ENCODE peak calls at places on chromosomes 13 and 19, in ten cellular contexts. U is breast epithelium, J is lower leg skin, A is transverse colon, Y is tibial nerve, H is A549, M is uterus, K is stomach, L is Peyer's patch, C is heart left ventricle. B is an unnamed sample.

GRCh38 chr19:1655131-1655981 is 2.9 kb upstream of the TCF3 start:
- DNase-seq in U (no peak), J (no peak), A (no peak), Y (no peak), H (no peak), M (no peak), K (no peak), L (no peak), C (peak), B (peak)

GRCh38 chr19:23991170-23991569 is 76.5 kb downstream of the ZNF726 start:
- DNase-seq in U (no peak), J (no peak), A (no peak), Y (no peak), H (peak), M (no peak), K (peak), L (no peak), C (no peak), B (no peak)

GRCh38 chr13:112112534-112113276 is 45.8 kb downstream of the SOX1 start:
- DNase-seq in U (no peak), J (no peak), A (no peak), Y (no peak), H (no peak), M (no peak), K (no peak), L (no peak), C (no peak), B (no peak)

GRCh38 chr13:77838271-77838670 is 80.4 kb downstream of the EDNRB start:
- DNase-seq in U (no peak), J (no peak), A (no peak), Y (no peak), H (no peak), M (no peak), K (no peak), L (no peak), C (no peak), B (no peak)

GRCh38 chr13:76383671-76384461 is 502.3 kb downstream of the KCTD12 start:
- DNase-seq in U (no peak), J (peak), A (peak), Y (no peak), H (peak), M (no peak), K (no peak), L (peak), C (peak), B (no peak)

GRCh38 chr19:27774337-27774736 is 1438.6 kb downstream of the UQCRFS1 start:
- DNase-seq in U (no peak), J (no peak), A (no peak), Y (no peak), H (peak), M (no peak), K (no peak), L (no peak), C (no peak), B (peak)

GRCh38 chr13:77356155-77356554 is 29.3 kb upstream of the MYCBP2 start:
- DNase-seq in U (no peak), J (no peak), A (no peak), Y (no peak), H (no peak), M (no peak), K (no peak), L (no peak), C (no peak), B (no peak)

GRCh38 chr19:55986487-55986886 is at the start of gene NLRP5:
- DNase-seq in U (peak), J (no peak), A (no peak), Y (no peak), H (no peak), M (no peak), K (no peak), L (no peak), C (no peak), B (no peak)

GRCh38 chr13:48782429-48782840 is 128.7 kb downstream of the CYSLTR2 start:
- DNase-seq in U (no peak), J (no peak), A (no peak), Y (no peak), H (peak), M (no peak), K (no peak), L (no peak), C (no peak), B (no peak)

GRCh38 chr13:77979721-77980377 is 61.2 kb upstream of the EDNRB start:
- DNase-seq in U (no peak), J (no peak), A (no peak), Y (no peak), H (no peak), M (no peak), K (no peak), L (no peak), C (no peak), B (no peak)

GRCh38 chr19:51712461-51713081 is 11.2 kb downstream of the HAS1 start:
- DNase-seq in U (no peak), J (no peak), A (no peak), Y (no peak), H (peak), M (no peak), K (no peak), L (no peak), C (no peak), B (peak)

GRCh38 chr13:64855506-64855905 is 2374.6 kb downstream of the PCDH9 start:
- DNase-seq in U (no peak), J (no peak), A (no peak), Y (no peak), H (no peak), M (no peak), K (no peak), L (no peak), C (no peak), B (peak)

GRCh38 chr13:43397110-43397509 is 373.7 kb downstream of the DNAJC15 start:
- DNase-seq in U (no peak), J (no peak), A (no peak), Y (no peak), H (no peak), M (no peak), K (no peak), L (no peak), C (no peak), B (no peak)

GRCh38 chr13:51822106-51822840 is 18.3 kb upstream of the DHRS12 start:
- DNase-seq in U (no peak), J (no peak), A (no peak), Y (no peak), H (no peak), M (no peak), K (no peak), L (no peak), C (no peak), B (no peak)

GRCh38 chr19:28170066-28170465 is 1042.9 kb downstream of the UQCRFS1 start:
- DNase-seq in U (no peak), J (no peak), A (no peak), Y (no peak), H (no peak), M (no peak), K (no peak), L (no peak), C (no peak), B (no peak)

GRCh38 chr19:37165635-37166034 is 6.9 kb downstream of the ZNF585A start:
- DNase-seq in U (no peak), J (no peak), A (no peak), Y (no peak), H (no peak), M (no peak), K (no peak), L (no peak), C (no peak), B (no peak)

GRCh38 chr13:86946734-86947133 is 724.4 kb upstream of the SLITRK5 start:
- DNase-seq in U (no peak), J (no peak), A (no peak), Y (no peak), H (no peak), M (no peak), K (no peak), L (no peak), C (no peak), B (no peak)

GRCh38 chr19:5587071-5587455 is 19.3 kb upstream of the TINCR start:
- DNase-seq in U (no peak), J (no peak), A (no peak), Y (no peak), H (no peak), M (no peak), K (no peak), L (no peak), C (no peak), B (no peak)

GRCh38 chr13:114124921-114125320 is 7.5 kb downstream of the RASA3 start:
- DNase-seq in U (no peak), J (no peak), A (no peak), Y (no peak), H (no peak), M (no peak), K (no peak), L (no peak), C (peak), B (peak)

GRCh38 chr13:110469597-110469996 is 91.9 kb downstream of the RAB20 start:
- DNase-seq in U (no peak), J (no peak), A (no peak), Y (no peak), H (no peak), M (no peak), K (no peak), L (no peak), C (no peak), B (no peak)

GRCh38 chr13:40946485-40946884 is 72.6 kb downstream of the ELF1 start:
- DNase-seq in U (no peak), J (no peak), A (peak), Y (no peak), H (no peak), M (no peak), K (no peak), L (no peak), C (no peak), B (no peak)

GRCh38 chr13:41462427-41462826 is 5.1 kb downstream of the RGCC start:
- DNase-seq in U (no peak), J (no peak), A (no peak), Y (no peak), H (no peak), M (no peak), K (no peak), L (no peak), C (no peak), B (no peak)

GRCh38 chr13:75544681-75545333 is 4.8 kb upstream of the UCHL3 start:
- DNase-seq in U (no peak), J (no peak), A (no peak), Y (no peak), H (peak), M (no peak), K (no peak), L (no peak), C (no peak), B (peak)

GRCh38 chr19:896999-897398 is 3.7 kb downstream of the RNU6-9 start:
- DNase-seq in U (no peak), J (no peak), A (no peak), Y (no peak), H (no peak), M (no peak), K (no peak), L (no peak), C (no peak), B (no peak)

GRCh38 chr13:51770160-51770559 is 33.8 kb downstream of the DHRS12 start:
- DNase-seq in U (no peak), J (no peak), A (no peak), Y (no peak), H (no peak), M (no peak), K (no peak), L (no peak), C (no peak), B (no peak)

GRCh38 chr13:109869312-109870237 is 83.2 kb upstream of the IRS2 start:
- DNase-seq in U (peak), J (no peak), A (peak), Y (peak), H (peak), M (peak), K (peak), L (peak), C (peak), B (peak)

GRCh38 chr19:50190439-50190891 is 13.0 kb upstream of the MYH14 start:
- DNase-seq in U (no peak), J (no peak), A (peak), Y (no peak), H (no peak), M (no peak), K (peak), L (peak), C (no peak), B (peak)

GRCh38 chr19:28014821-28015405 is 1198.0 kb downstream of the UQCRFS1 start:
- DNase-seq in U (no peak), J (no peak), A (no peak), Y (no peak), H (no peak), M (no peak), K (no peak), L (no peak), C (no peak), B (no peak)

GRCh38 chr19:5522106-5522505 is 45.6 kb downstream of the TINCR start:
- DNase-seq in U (no peak), J (no peak), A (no peak), Y (no peak), H (no peak), M (no peak), K (no peak), L (no peak), C (no peak), B (no peak)

GRCh38 chr19:31349160-31349881 is at the start of gene TSHZ3:
- DNase-seq in U (no peak), J (peak), A (peak), Y (peak), H (peak), M (peak), K (peak), L (peak), C (peak), B (peak)

GRCh38 chr19:798415-799075 is 1.3 kb downstream of the PTBP1 start:
- DNase-seq in U (no peak), J (no peak), A (peak), Y (no peak), H (no peak), M (no peak), K (no peak), L (peak), C (no peak), B (peak)

GRCh38 chr13:77853701-77854100 is 64.9 kb downstream of the EDNRB start:
- DNase-seq in U (no peak), J (no peak), A (no peak), Y (no peak), H (no peak), M (no peak), K (no peak), L (no peak), C (no peak), B (no peak)

GRCh38 chr13:110407021-110407420 is 99.9 kb downstream of the COL4A2 start:
- DNase-seq in U (no peak), J (no peak), A (no peak), Y (no peak), H (no peak), M (no peak), K (no peak), L (no peak), C (no peak), B (no peak)

GRCh38 chr13:32586022-32586900 is at the start of gene PDS5B:
- DNase-seq in U (peak), J (peak), A (peak), Y (peak), H (peak), M (peak), K (peak), L (peak), C (peak), B (peak)
- TF ChIP-seq POLR2A in U (peak), J (no peak), A (peak), Y (peak), H (no peak), M (peak), K (no peak), L (peak), C (peak), B (peak)

DNA sequence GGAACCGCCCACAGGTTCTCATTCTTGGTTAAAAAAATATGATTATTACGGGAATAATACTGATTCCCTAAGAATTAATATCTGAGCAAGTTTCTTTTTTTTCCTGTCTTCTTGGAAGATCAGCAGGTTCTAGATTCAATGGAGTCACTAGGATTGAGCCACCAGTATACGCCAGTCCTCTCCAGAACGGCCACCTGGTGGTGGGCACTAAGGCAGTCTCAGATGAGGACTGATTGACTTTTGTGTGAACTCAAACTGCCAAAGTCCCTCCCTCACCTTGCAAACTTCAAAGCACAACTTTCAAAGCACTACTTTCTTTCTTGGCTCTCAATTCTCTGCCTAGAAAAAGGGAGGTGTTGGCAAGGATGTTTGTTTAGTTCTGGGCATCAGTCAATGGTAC is 33.3 kb upstream of the ALOX5AP start:
- DNase-seq in U (no peak), J (no peak), A (no peak), Y (no peak), H (no peak), M (no peak), K (no peak), L (no peak), C (no peak), B (no peak)
- TF ChIP-seq CTCF in U (no peak), J (no peak), A (no peak), Y (no peak), H (no peak), M (no peak), K (no peak), L (no peak), C (no peak), B (peak)

GRCh38 chr13:45796421-45796960 is 55.1 kb downstream of the SIAH3 start:
- DNase-seq in U (no peak), J (no peak), A (no peak), Y (no peak), H (no peak), M (no peak), K (no peak), L (no peak), C (no peak), B (no peak)
- H3K4me3 ChIP-seq in U (no peak), J (no peak), A (no peak), Y (no peak), H (no peak), M (no peak), K (no peak), L (no peak), C (no peak), B (no peak)

GRCh38 chr13:82993417-82993816 is 888.9 kb downstream of the SLITRK1 start:
- DNase-seq in U (no peak), J (no peak), A (no peak), Y (no peak), H (no peak), M (no peak), K (no peak), L (no peak), C (no peak), B (no peak)
- TF ChIP-seq POLR2A in U (no peak), J (no peak), A (no peak), Y (no peak), H (no peak), M (no peak), K (no peak), L (no peak), C (no peak), B (no peak)

GRCh38 chr13:26074706-26075105 is 22.9 kb upstream of the SHISA2 start:
- DNase-seq in U (no peak), J (no peak), A (no peak), Y (no peak), H (peak), M (no peak), K (no peak), L (no peak), C (no peak), B (no peak)
- TF ChIP-seq CTCF in U (no peak), J (no peak), A (no peak), Y (no peak), H (no peak), M (no peak), K (no peak), L (no peak), C (no peak), B (no peak)

DNA sequence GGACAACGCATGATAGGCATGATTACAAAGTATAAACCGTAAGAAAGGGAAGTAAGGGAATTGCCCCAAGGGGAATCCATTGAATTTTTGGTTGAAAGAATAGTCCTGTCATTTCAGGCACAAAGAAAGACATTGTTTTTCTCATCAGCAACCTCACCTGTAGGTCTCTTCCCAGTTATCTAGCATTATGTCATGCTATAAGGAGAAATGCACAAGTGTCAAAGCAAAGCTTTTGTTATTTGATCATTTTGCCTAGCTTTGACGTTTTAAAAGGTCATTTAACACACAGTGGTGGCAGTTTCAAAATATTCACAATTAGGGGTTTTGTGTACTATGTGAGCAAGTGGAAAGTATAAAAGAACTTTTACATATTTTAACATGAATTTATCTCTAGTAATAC is 796.2 kb upstream of the MIR17HG start:
- DNase-seq in U (no peak), J (no peak), A (no peak), Y (no peak), H (no peak), M (no peak), K (no peak), L (no peak), C (no peak), B (no peak)
- H3K4me3 ChIP-seq in U (no peak), J (no peak), A (no peak), Y (no peak), H (no peak), M (no peak), K (no peak), L (no peak), C (no peak), B (no peak)

GRCh38 chr13:95553614-95554385 is 1.3 kb downstream of the CLDN10 start:
- DNase-seq in U (no peak), J (no peak), A (no peak), Y (no peak), H (no peak), M (no peak), K (no peak), L (no peak), C (no peak), B (no peak)
- TF ChIP-seq POLR2A in U (no peak), J (no peak), A (no peak), Y (no peak), H (no peak), M (no peak), K (no peak), L (no peak), C (no peak), B (no peak)

GRCh38 chr13:22103046-22103445 is 432.2 kb downstream of the FGF9 start:
- DNase-seq in U (no peak), J (no peak), A (no peak), Y (no peak), H (no peak), M (no peak), K (no peak), L (no peak), C (no peak), B (peak)
- TF ChIP-seq CTCF in U (no peak), J (no peak), A (peak), Y (no peak), H (no peak), M (no peak), K (no peak), L (no peak), C (no peak), B (peak)